ENCODE peak calls at places on chromosomes 13 and 19, in nine cellular contexts. E is left lung, D is kidney, T is tibial artery, G is heart right ventricle, K is mucosa of descending colon, X is suprapubic skin, P is thoracic aorta, M is heart left ventricle. F is an unnamed sample. For H3K4me1, the result is how much of the 10 kb centered on the place peaks cover.

GRCh38 chr19:54462072-54462712 is 1.4 kb downstream of the LENG9 start:
- DNase-seq in E (peak), D (no peak), T (no peak), G (no peak), K (peak), X (peak), P (no peak), M (no peak), F (no peak)

GRCh38 chr19:51777570-51778460 is 16.8 kb downstream of the FPR2 start:
- DNase-seq in E (no peak), D (peak), T (peak), G (peak), K (no peak), X (peak), P (no peak), M (peak), F (peak)

GRCh38 chr19:19911150-19911549 is 10.4 kb downstream of the ZNF93 start:
- DNase-seq in E (no peak), D (no peak), T (no peak), G (no peak), K (no peak), X (no peak), P (no peak), M (no peak), F (peak)

GRCh38 chr19:42048992-42049391 is 21.0 kb downstream of the GRIK5 start:
- DNase-seq in E (no peak), D (no peak), T (no peak), G (no peak), K (no peak), X (no peak), P (no peak), M (no peak), F (no peak)

GRCh38 chr19:41578886-41579285 is 2.9 kb downstream of the CEACAM21 start:
- DNase-seq in E (no peak), D (no peak), T (no peak), G (no peak), K (no peak), X (no peak), P (no peak), M (no peak), F (no peak)

GRCh38 chr19:39828634-39829032 is 5.3 kb downstream of the DYRK1B start:
- DNase-seq in E (no peak), D (no peak), T (no peak), G (no peak), K (no peak), X (no peak), P (no peak), M (no peak), F (no peak)

GRCh38 chr13:56902276-56902675 is 238.4 kb upstream of the PRR20A start:
- DNase-seq in E (peak), D (peak), T (no peak), G (no peak), K (no peak), X (no peak), P (no peak), M (no peak), F (no peak)

GRCh38 chr13:30529085-30529815 is 63.5 kb upstream of the HMGB1 start:
- DNase-seq in E (no peak), D (no peak), T (no peak), G (no peak), K (no peak), X (no peak), P (no peak), M (no peak), F (no peak)

GRCh38 chr19:4366666-4367335 is 23.4 kb downstream of the MPND start:
- DNase-seq in E (no peak), D (peak), T (no peak), G (no peak), K (no peak), X (peak), P (no peak), M (no peak), F (no peak)

GRCh38 chr13:48483589-48483988 is 49.3 kb downstream of the RCBTB2 start:
- DNase-seq in E (no peak), D (no peak), T (no peak), G (no peak), K (no peak), X (no peak), P (no peak), M (no peak), F (no peak)

GRCh38 chr19:16969127-16969526 is 57.5 kb downstream of the CPAMD8 start:
- DNase-seq in E (no peak), D (no peak), T (peak), G (no peak), K (no peak), X (no peak), P (no peak), M (no peak), F (no peak)
- TF ChIP-seq CTCF in E (no peak), D (no peak), T (peak), G (peak), K (no peak), X (no peak), P (no peak), M (no peak), F (no peak)

GRCh38 chr13:27135023-27135422 is 36.6 kb downstream of the USP12 start:
- DNase-seq in E (no peak), D (no peak), T (no peak), G (no peak), K (no peak), X (no peak), P (no peak), M (no peak), F (no peak)
- H3K4me1 ChIP-seq in E (under half), D (under half), T (half or more), G (under half), K (under half), X (under half), P (under half), M (under half), F (under half)

GRCh38 chr19:12665646-12666304 is 767 bp downstream of the MAN2B1 start:
- DNase-seq in E (no peak), D (no peak), T (no peak), G (no peak), K (no peak), X (peak), P (no peak), M (no peak), F (no peak)

GRCh38 chr19:12666305-12667048 is at the start of the genes MAN2B1 and WDR83:
- DNase-seq in E (peak), D (peak), T (peak), G (peak), K (peak), X (peak), P (no peak), M (peak), F (peak)

GRCh38 chr19:12667903-12668302 is 1.3 kb downstream of the WDR83 start:
- DNase-seq in E (no peak), D (no peak), T (no peak), G (no peak), K (no peak), X (peak), P (no peak), M (no peak), F (no peak)

GRCh38 chr19:12664406-12665280 is 1.9 kb downstream of the MAN2B1 start:
- DNase-seq in E (no peak), D (no peak), T (no peak), G (no peak), K (no peak), X (peak), P (no peak), M (no peak), F (no peak)

GRCh38 chr19:12665281-12665573 is 1.3 kb downstream of the MAN2B1 start:
- DNase-seq in E (peak), D (no peak), T (peak), G (no peak), K (peak), X (peak), P (no peak), M (peak), F (no peak)
- TF ChIP-seq CTCF in E (no peak), D (no peak), T (no peak), G (no peak), K (no peak), X (no peak), P (no peak), M (no peak), F (no peak)

DNA sequence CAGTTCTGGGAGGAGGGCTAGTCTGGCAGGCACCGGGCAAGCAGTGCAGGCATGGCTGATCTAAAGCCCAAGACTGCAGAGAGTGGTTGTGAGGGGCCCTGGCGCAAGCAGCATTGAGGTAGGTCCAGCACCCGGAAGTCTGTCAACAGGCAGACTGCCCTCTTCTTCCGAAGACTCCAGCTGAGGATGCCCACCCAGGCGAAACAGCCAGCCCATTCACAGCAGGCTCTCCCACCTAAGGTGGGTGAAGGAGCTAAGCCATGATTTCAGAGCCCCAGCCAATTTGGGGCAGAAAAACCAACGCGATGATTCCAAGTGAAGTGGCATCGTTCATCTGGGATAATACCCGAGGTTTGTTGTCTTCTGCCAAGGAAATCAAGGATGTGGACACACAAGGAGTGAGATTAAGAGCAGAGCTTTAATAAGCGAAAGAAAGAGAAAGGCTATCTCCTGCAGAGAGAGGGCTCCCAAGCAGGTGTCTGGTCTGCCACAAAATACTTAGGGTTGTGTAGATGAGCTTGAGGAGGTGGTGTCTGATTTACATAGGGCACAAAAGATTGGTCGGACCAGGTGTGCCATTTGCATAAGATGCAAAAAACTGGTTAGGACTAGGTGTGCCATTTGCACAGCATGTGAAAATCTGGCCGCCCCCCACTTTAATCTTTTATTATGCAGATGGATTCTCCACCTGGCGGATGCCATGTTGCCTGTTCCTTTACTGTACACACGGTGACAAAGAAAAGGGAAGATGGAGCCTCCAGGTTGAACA is 22.6 kb downstream of the FAM124A start:
- DNase-seq in E (peak), D (no peak), T (no peak), G (no peak), K (no peak), X (no peak), P (no peak), M (no peak), F (no peak)
- H3K4me1 ChIP-seq in E (under half), D (under half), T (under half), G (under half), K (under half), X (under half), P (under half), M (under half), F (under half)

GRCh38 chr13:44174769-44175425 is 198.7 kb upstream of the SERP2 start:
- DNase-seq in E (no peak), D (no peak), T (no peak), G (no peak), K (no peak), X (no peak), P (no peak), M (no peak), F (no peak)

GRCh38 chr13:44171861-44172260 is 201.8 kb upstream of the SERP2 start:
- DNase-seq in E (no peak), D (no peak), T (no peak), G (no peak), K (no peak), X (no peak), P (no peak), M (no peak), F (no peak)

GRCh38 chr13:44171151-44171550 is 202.5 kb upstream of the SERP2 start:
- DNase-seq in E (no peak), D (no peak), T (no peak), G (no peak), K (no peak), X (no peak), P (no peak), M (no peak), F (no peak)

GRCh38 chr13:44170731-44171130 is 202.9 kb upstream of the SERP2 start:
- DNase-seq in E (no peak), D (no peak), T (no peak), G (no peak), K (no peak), X (no peak), P (no peak), M (no peak), F (no peak)

GRCh38 chr13:44172411-44172810 is 201.2 kb upstream of the SERP2 start:
- DNase-seq in E (no peak), D (no peak), T (no peak), G (no peak), K (no peak), X (no peak), P (no peak), M (no peak), F (no peak)
- TF ChIP-seq CTCF in E (no peak), D (no peak), T (no peak), G (no peak), K (no peak), X (no peak), P (no peak), M (no peak), F (no peak)